ENCODE peak calls at places on chromosomes 7 and 10, in nine cellular contexts. R is IMR-90, Y is spleen, P is right lobe of liver, Z is transverse colon, J is HCT116, G is lower leg skin, Q is testis, X is uterus. C is an unnamed sample.

GRCh38 chr7:45687721-45688120 is 113.6 kb downstream of the ADCY1 start:
- DNase-seq in Q (peak; percentile 7), Z (no peak), R (no peak), P (peak; percentile 77), J (no peak), X (no peak), Y (peak; percentile 56), G (peak; percentile 76), C (peak; percentile 52)

GRCh38 chr10:78596556-78596955 is 472.2 kb upstream of the ZMIZ1 start:
- DNase-seq in R (no peak), G (no peak), Z (no peak), P (no peak), Y (no peak), Q (no peak), X (peak; percentile 11), J (no peak), C (peak; percentile 61)

GRCh38 chr7:89021741-89022140 is 226.2 kb upstream of the TEX47 start:
- DNase-seq in Y (no peak), P (no peak), Q (no peak), R (no peak), X (no peak), G (no peak), J (no peak), Z (no peak), C (no peak)

GRCh38 chr7:15555385-15555859 is 6.4 kb downstream of the AGMO start:
- DNase-seq in P (no peak), R (peak; percentile 23), Q (peak; percentile 27), Y (no peak), G (no peak), J (no peak), Z (no peak), X (no peak), C (no peak)

GRCh38 chr7:80215734-80216133 is 81.1 kb downstream of the GNAI1 start:
- DNase-seq in Q (no peak), R (no peak), G (no peak), P (no peak), Y (no peak), Z (no peak), X (no peak), J (no peak), C (no peak)

GRCh38 chr10:81428456-81429134 is 446.4 kb upstream of the NRG3 start:
- DNase-seq in Z (no peak), R (no peak), X (no peak), G (no peak), Q (no peak), J (no peak), P (no peak), Y (no peak), C (no peak)

GRCh38 chr10:78528749-78529204 is 495.1 kb downstream of the RPS24 start:
- DNase-seq in Q (no peak), R (no peak), Y (no peak), X (no peak), J (no peak), G (no peak), Z (no peak), P (peak; percentile 72), C (no peak)

GRCh38 chr10:53223846-53224245 is 451.3 kb upstream of the MBL2 start:
- DNase-seq in J (no peak), Q (no peak), G (no peak), Z (no peak), X (no peak), P (no peak), R (no peak), Y (no peak), C (no peak)

GRCh38 chr7:117124585-117125220 is 171.4 kb downstream of the ST7 start:
- DNase-seq in G (peak; percentile 93), Y (no peak), Q (peak; percentile 55), R (peak; percentile 97), P (peak; percentile 90), X (peak; percentile 68), Z (peak; percentile 80), J (peak; percentile 90), C (no peak)

GRCh38 chr10:73840056-73840402 is 28.6 kb upstream of the NDST2 start:
- DNase-seq in Y (no peak), Q (no peak), J (no peak), X (no peak), Z (no peak), R (peak; percentile 24), G (no peak), P (no peak), C (no peak)

GRCh38 chr7:131605280-131605878 is 49.0 kb upstream of the PODXL start:
- DNase-seq in Z (no peak), R (no peak), Q (no peak), X (no peak), P (no peak), Y (no peak), J (no peak), G (no peak), C (no peak)

GRCh38 chr10:100788027-100788900 is 42.9 kb downstream of the PAX2 start:
- DNase-seq in Q (no peak), Z (no peak), P (no peak), X (no peak), G (no peak), J (no peak), R (no peak), Y (no peak), C (no peak)

GRCh38 chr10:93579089-93579488 is 12.6 kb downstream of the FFAR4 start:
- DNase-seq in J (peak; percentile 34), Y (no peak), G (no peak), Q (no peak), X (no peak), R (peak; percentile 22), P (no peak), Z (no peak), C (no peak)

GRCh38 chr10:8361510-8361844 is 307.0 kb downstream of the GATA3 start:
- DNase-seq in G (no peak), X (no peak), J (no peak), P (no peak), Z (no peak), Y (no peak), R (no peak), Q (no peak), C (no peak)

GRCh38 chr7:134317434-134317833 is 704 bp upstream of the SLC35B4 start:
- DNase-seq in Y (no peak), Z (no peak), R (no peak), X (no peak), G (no peak), Q (no peak), J (no peak), P (no peak), C (no peak)

GRCh38 chr10:91253300-91253699 is 32.8 kb downstream of the PCGF5 start:
- DNase-seq in Q (no peak), P (no peak), J (no peak), Y (no peak), G (no peak), Z (no peak), R (no peak), X (no peak), C (no peak)

GRCh38 chr10:44511601-44512000 is 126.7 kb upstream of the CXCL12 start:
- DNase-seq in Q (no peak), Y (no peak), G (no peak), P (no peak), X (no peak), J (no peak), R (no peak), Z (no peak), C (no peak)

GRCh38 chr10:79239275-79239779 is 107.9 kb upstream of the PPIF start:
- DNase-seq in Y (peak; percentile 83), G (peak; percentile 93), Z (no peak), X (no peak), P (no peak), J (no peak), R (peak; percentile 80), Q (peak; percentile 61), C (no peak)

GRCh38 chr10:29104661-29105369 is 184.1 kb upstream of the LYZL1 start:
- DNase-seq in P (no peak), Q (no peak), J (no peak), X (no peak), R (peak; percentile 16), Z (peak; percentile 23), Y (no peak), G (peak; percentile 54), C (no peak)

GRCh38 chr7:93249749-93250148 is 17.6 kb downstream of the VPS50 start:
- DNase-seq in Q (no peak), J (no peak), Z (no peak), Y (no peak), R (peak; percentile 25), X (no peak), G (no peak), P (no peak), C (no peak)

GRCh38 chr10:84337199-84337598 is 8.8 kb downstream of the CCSER2 start:
- DNase-seq in G (no peak), R (peak; percentile 72), P (no peak), J (no peak), Y (no peak), Z (no peak), X (no peak), Q (no peak), C (no peak)
- H3K4me3 ChIP-seq in G (no peak overlapping the region), R (no peak overlapping the region), P (no peak overlapping the region), J (no peak overlapping the region), Y (no peak overlapping the region), Z (no peak overlapping the region), X (no peak overlapping the region), Q (no peak overlapping the region), C (no peak overlapping the region)

DNA sequence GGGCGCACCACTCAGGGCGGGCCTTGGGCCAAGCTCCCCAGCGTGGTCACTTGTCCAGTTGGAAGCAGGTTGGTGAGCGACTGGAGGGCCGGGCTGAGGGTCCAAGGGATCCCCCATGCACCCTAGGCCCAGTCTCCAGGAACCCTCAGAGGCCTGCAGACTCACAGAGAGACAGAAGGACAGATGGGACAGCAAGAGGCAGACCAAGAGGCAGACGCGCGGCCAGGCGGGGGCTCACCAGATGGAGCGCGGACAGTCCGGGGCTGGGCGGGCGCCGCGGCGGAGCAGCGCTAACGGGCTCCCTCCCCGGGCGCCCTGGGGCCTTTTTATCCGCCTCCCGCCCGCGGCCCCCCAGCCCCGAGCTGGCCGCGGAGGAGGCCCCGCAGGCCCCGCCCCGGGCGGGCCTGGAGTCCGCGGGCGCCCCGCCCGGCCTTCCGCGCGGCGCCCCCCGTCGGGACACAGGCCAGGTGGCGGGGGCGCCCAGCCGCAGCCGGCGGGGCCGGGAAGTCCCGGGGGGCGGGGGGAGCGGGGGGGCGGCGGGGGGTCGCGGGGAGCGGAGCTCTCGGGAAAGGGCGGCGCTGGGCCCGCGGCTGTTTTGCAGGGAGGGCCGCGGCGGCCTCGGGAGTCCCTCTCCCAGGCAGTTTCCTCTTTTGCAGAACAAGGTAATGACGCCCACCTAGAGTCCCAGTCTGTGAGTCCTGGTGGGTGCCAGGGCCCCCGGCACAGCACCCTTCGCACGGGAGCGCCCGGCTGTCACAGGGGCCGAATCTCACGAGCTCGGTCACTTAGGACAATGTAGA is at the start of gene LOXL4:
- DNase-seq in R (no peak), X (peak; percentile 60), Y (no peak), P (no peak), J (no peak), G (peak; percentile 88), Z (no peak), Q (no peak), C (no peak)
- TF ChIP-seq POLR2A in R (no peak), X (peak; percentile 39), Y (no peak), P (peak; percentile 68), J (no peak), G (no peak), Z (no peak), Q (no peak), C (no peak)

GRCh38 chr7:152643979-152644559 is 31.9 kb downstream of the XRCC2 start:
- DNase-seq in J (no peak), X (no peak), R (no peak), G (no peak), Q (no peak), P (no peak), Z (no peak), Y (no peak), C (no peak)
- H3K4me3 ChIP-seq in J (no peak overlapping the region), X (no peak overlapping the region), R (no peak overlapping the region), G (no peak overlapping the region), Q (no peak overlapping the region), P (no peak overlapping the region), Z (no peak overlapping the region), Y (no peak overlapping the region), C (no peak overlapping the region)

GRCh38 chr7:99392659-99393362 is 15.6 kb downstream of the PDAP1 start:
- DNase-seq in P (peak; percentile 67), G (peak; percentile 96), R (no peak), Z (peak; percentile 91), Q (peak; percentile 85), Y (peak; percentile 95), J (no peak), X (peak; percentile 75), C (no peak)
- TF ChIP-seq POLR2A in P (no peak), G (no peak), R (no peak), Z (peak; percentile 50), Q (no peak), Y (peak; percentile 4), J (no peak), X (peak; percentile 34), C (no peak)